ENCODE peak calls at places on chromosomes 5 and 9, in eight cellular contexts. One of them, this sample, is unnamed.

GRCh38 chr9:126697350-126697749 is 83.6 kb downstream of the LMX1B start:
- DNase-seq in dermis microvascular lymphatic vessel endothelial cell: no peak
- DNase-seq in smooth muscle cell of the brain vasculature: no peak
- DNase-seq in iPS DF 6.9: no peak
- DNase-seq in pancreas: no peak
- DNase-seq in occipital lobe: no peak
- DNase-seq in fibroblast of gingiva: no peak
- DNase-seq in activated T-cell treated with anti-CD3 and anti-CD28 coated beads, Interleukin-2, amount 50 U/mL, for 72 hours: no peak
- DNase-seq in this sample: no peak

GRCh38 chr5:107864793-107865192 is 194.1 kb upstream of the EFNA5 start:
- DNase-seq in dermis microvascular lymphatic vessel endothelial cell: no peak
- DNase-seq in smooth muscle cell of the brain vasculature: no peak
- DNase-seq in iPS DF 6.9: no peak
- DNase-seq in pancreas: no peak
- DNase-seq in occipital lobe: no peak
- DNase-seq in fibroblast of gingiva: peak
- DNase-seq in activated T-cell treated with anti-CD3 and anti-CD28 coated beads, Interleukin-2, amount 50 U/mL, for 72 hours: no peak
- DNase-seq in this sample: no peak

GRCh38 chr9:121233906-121234901 is 32.5 kb upstream of the RAB14 start:
- DNase-seq in dermis microvascular lymphatic vessel endothelial cell: no peak
- DNase-seq in smooth muscle cell of the brain vasculature: no peak
- DNase-seq in iPS DF 6.9: no peak
- DNase-seq in pancreas: no peak
- DNase-seq in occipital lobe: no peak
- DNase-seq in fibroblast of gingiva: peak
- DNase-seq in activated T-cell treated with anti-CD3 and anti-CD28 coated beads, Interleukin-2, amount 50 U/mL, for 72 hours: no peak
- DNase-seq in this sample: no peak

GRCh38 chr9:99445377-99445891 is 223.4 kb downstream of the SEC61B start:
- DNase-seq in dermis microvascular lymphatic vessel endothelial cell: no peak
- DNase-seq in smooth muscle cell of the brain vasculature: no peak
- DNase-seq in iPS DF 6.9: no peak
- DNase-seq in pancreas: no peak
- DNase-seq in occipital lobe: peak
- DNase-seq in fibroblast of gingiva: peak
- DNase-seq in activated T-cell treated with anti-CD3 and anti-CD28 coated beads, Interleukin-2, amount 50 U/mL, for 72 hours: no peak
- DNase-seq in this sample: no peak

GRCh38 chr5:124871299-124871698 is 124.9 kb upstream of the ZNF608 start:
- DNase-seq in dermis microvascular lymphatic vessel endothelial cell: no peak
- DNase-seq in smooth muscle cell of the brain vasculature: no peak
- DNase-seq in iPS DF 6.9: no peak
- DNase-seq in pancreas: no peak
- DNase-seq in occipital lobe: no peak
- DNase-seq in fibroblast of gingiva: peak
- DNase-seq in activated T-cell treated with anti-CD3 and anti-CD28 coated beads, Interleukin-2, amount 50 U/mL, for 72 hours: no peak
- DNase-seq in this sample: no peak

GRCh38 chr9:34240021-34240420 is 61.2 kb downstream of the UBAP1 start:
- DNase-seq in dermis microvascular lymphatic vessel endothelial cell: no peak
- DNase-seq in smooth muscle cell of the brain vasculature: no peak
- DNase-seq in iPS DF 6.9: no peak
- DNase-seq in pancreas: no peak
- DNase-seq in occipital lobe: no peak
- DNase-seq in fibroblast of gingiva: no peak
- DNase-seq in activated T-cell treated with anti-CD3 and anti-CD28 coated beads, Interleukin-2, amount 50 U/mL, for 72 hours: no peak
- DNase-seq in this sample: no peak

GRCh38 chr5:91176288-91177016 is 206.7 kb downstream of the ARRDC3 start:
- DNase-seq in dermis microvascular lymphatic vessel endothelial cell: no peak
- DNase-seq in smooth muscle cell of the brain vasculature: no peak
- DNase-seq in iPS DF 6.9: no peak
- DNase-seq in pancreas: no peak
- DNase-seq in occipital lobe: no peak
- DNase-seq in fibroblast of gingiva: no peak
- DNase-seq in activated T-cell treated with anti-CD3 and anti-CD28 coated beads, Interleukin-2, amount 50 U/mL, for 72 hours: no peak
- DNase-seq in this sample: no peak

GRCh38 chr9:112166176-112167140 is 8.6 kb downstream of the SUSD1 start:
- DNase-seq in dermis microvascular lymphatic vessel endothelial cell: no peak
- DNase-seq in smooth muscle cell of the brain vasculature: no peak
- DNase-seq in iPS DF 6.9: no peak
- DNase-seq in pancreas: no peak
- DNase-seq in occipital lobe: no peak
- DNase-seq in fibroblast of gingiva: peak
- DNase-seq in activated T-cell treated with anti-CD3 and anti-CD28 coated beads, Interleukin-2, amount 50 U/mL, for 72 hours: no peak
- DNase-seq in this sample: no peak

GRCh38 chr5:86909896-86910295 is 292.2 kb downstream of the COX7C start:
- DNase-seq in dermis microvascular lymphatic vessel endothelial cell: no peak
- DNase-seq in smooth muscle cell of the brain vasculature: no peak
- DNase-seq in iPS DF 6.9: no peak
- DNase-seq in pancreas: no peak
- DNase-seq in occipital lobe: no peak
- DNase-seq in fibroblast of gingiva: peak
- DNase-seq in activated T-cell treated with anti-CD3 and anti-CD28 coated beads, Interleukin-2, amount 50 U/mL, for 72 hours: no peak
- DNase-seq in this sample: no peak

GRCh38 chr5:140292212-140293040 is 10.5 kb downstream of the PFDN1 start:
- DNase-seq in dermis microvascular lymphatic vessel endothelial cell: no peak
- DNase-seq in smooth muscle cell of the brain vasculature: no peak
- DNase-seq in iPS DF 6.9: no peak
- DNase-seq in pancreas: no peak
- DNase-seq in occipital lobe: no peak
- DNase-seq in fibroblast of gingiva: no peak
- DNase-seq in activated T-cell treated with anti-CD3 and anti-CD28 coated beads, Interleukin-2, amount 50 U/mL, for 72 hours: no peak
- DNase-seq in this sample: no peak

GRCh38 chr5:157486861-157487260 is 26.8 kb downstream of the NIPAL4 start:
- DNase-seq in dermis microvascular lymphatic vessel endothelial cell: no peak
- DNase-seq in smooth muscle cell of the brain vasculature: no peak
- DNase-seq in iPS DF 6.9: no peak
- DNase-seq in pancreas: peak
- DNase-seq in occipital lobe: no peak
- DNase-seq in fibroblast of gingiva: no peak
- DNase-seq in activated T-cell treated with anti-CD3 and anti-CD28 coated beads, Interleukin-2, amount 50 U/mL, for 72 hours: no peak
- DNase-seq in this sample: no peak

GRCh38 chr9:134436926-134437325 is 110.7 kb downstream of the RXRA start:
- DNase-seq in dermis microvascular lymphatic vessel endothelial cell: no peak
- DNase-seq in smooth muscle cell of the brain vasculature: no peak
- DNase-seq in iPS DF 6.9: no peak
- DNase-seq in pancreas: no peak
- DNase-seq in occipital lobe: no peak
- DNase-seq in fibroblast of gingiva: no peak
- DNase-seq in activated T-cell treated with anti-CD3 and anti-CD28 coated beads, Interleukin-2, amount 50 U/mL, for 72 hours: no peak
- DNase-seq in this sample: no peak

GRCh38 chr5:66306844-66307315 is 162.8 kb downstream of the SREK1 start:
- DNase-seq in dermis microvascular lymphatic vessel endothelial cell: no peak
- DNase-seq in smooth muscle cell of the brain vasculature: no peak
- DNase-seq in iPS DF 6.9: no peak
- DNase-seq in pancreas: no peak
- DNase-seq in occipital lobe: no peak
- DNase-seq in fibroblast of gingiva: no peak
- DNase-seq in activated T-cell treated with anti-CD3 and anti-CD28 coated beads, Interleukin-2, amount 50 U/mL, for 72 hours: no peak
- DNase-seq in this sample: no peak

GRCh38 chr5:180021900-180022299 is 49.7 kb downstream of the RNF130 start:
- DNase-seq in dermis microvascular lymphatic vessel endothelial cell: no peak
- DNase-seq in smooth muscle cell of the brain vasculature: no peak
- DNase-seq in iPS DF 6.9: no peak
- DNase-seq in pancreas: no peak
- DNase-seq in occipital lobe: no peak
- DNase-seq in fibroblast of gingiva: no peak
- DNase-seq in activated T-cell treated with anti-CD3 and anti-CD28 coated beads, Interleukin-2, amount 50 U/mL, for 72 hours: no peak
- DNase-seq in this sample: no peak

GRCh38 chr5:122076669-122077450 is 1.2 kb downstream of the LOX start:
- DNase-seq in dermis microvascular lymphatic vessel endothelial cell: peak
- DNase-seq in smooth muscle cell of the brain vasculature: no peak
- DNase-seq in iPS DF 6.9: peak
- DNase-seq in pancreas: peak
- DNase-seq in occipital lobe: peak
- DNase-seq in fibroblast of gingiva: peak
- DNase-seq in activated T-cell treated with anti-CD3 and anti-CD28 coated beads, Interleukin-2, amount 50 U/mL, for 72 hours: peak
- DNase-seq in this sample: peak

GRCh38 chr5:87311400-87312279 is 44.0 kb downstream of the RASA1 start:
- DNase-seq in dermis microvascular lymphatic vessel endothelial cell: no peak
- DNase-seq in smooth muscle cell of the brain vasculature: no peak
- DNase-seq in iPS DF 6.9: no peak
- DNase-seq in pancreas: no peak
- DNase-seq in occipital lobe: no peak
- DNase-seq in fibroblast of gingiva: no peak
- DNase-seq in activated T-cell treated with anti-CD3 and anti-CD28 coated beads, Interleukin-2, amount 50 U/mL, for 72 hours: no peak
- DNase-seq in this sample: no peak

GRCh38 chr5:154729613-154730012 is 25.6 kb upstream of the LARP1 start:
- DNase-seq in dermis microvascular lymphatic vessel endothelial cell: no peak
- DNase-seq in smooth muscle cell of the brain vasculature: no peak
- DNase-seq in iPS DF 6.9: no peak
- DNase-seq in pancreas: peak
- DNase-seq in occipital lobe: no peak
- DNase-seq in fibroblast of gingiva: no peak
- DNase-seq in activated T-cell treated with anti-CD3 and anti-CD28 coated beads, Interleukin-2, amount 50 U/mL, for 72 hours: no peak
- DNase-seq in this sample: no peak

GRCh38 chr9:30935730-30936129 is 1448.7 kb upstream of the ACO1 start:
- DNase-seq in dermis microvascular lymphatic vessel endothelial cell: no peak
- DNase-seq in smooth muscle cell of the brain vasculature: no peak
- DNase-seq in iPS DF 6.9: no peak
- DNase-seq in pancreas: no peak
- DNase-seq in occipital lobe: no peak
- DNase-seq in fibroblast of gingiva: no peak
- DNase-seq in activated T-cell treated with anti-CD3 and anti-CD28 coated beads, Interleukin-2, amount 50 U/mL, for 72 hours: no peak
- DNase-seq in this sample: no peak

GRCh38 chr5:37841223-37841622 is 1.4 kb upstream of the GDNF start:
- DNase-seq in dermis microvascular lymphatic vessel endothelial cell: no peak
- DNase-seq in smooth muscle cell of the brain vasculature: no peak
- DNase-seq in iPS DF 6.9: no peak
- DNase-seq in pancreas: no peak
- DNase-seq in occipital lobe: no peak
- DNase-seq in fibroblast of gingiva: no peak
- DNase-seq in activated T-cell treated with anti-CD3 and anti-CD28 coated beads, Interleukin-2, amount 50 U/mL, for 72 hours: no peak
- DNase-seq in this sample: no peak

GRCh38 chr5:14675309-14675708 is 10.8 kb downstream of the OTULIN start:
- DNase-seq in dermis microvascular lymphatic vessel endothelial cell: no peak
- DNase-seq in smooth muscle cell of the brain vasculature: no peak
- DNase-seq in iPS DF 6.9: no peak
- DNase-seq in pancreas: no peak
- DNase-seq in occipital lobe: no peak
- DNase-seq in fibroblast of gingiva: no peak
- DNase-seq in activated T-cell treated with anti-CD3 and anti-CD28 coated beads, Interleukin-2, amount 50 U/mL, for 72 hours: no peak
- DNase-seq in this sample: no peak

GRCh38 chr9:108934323-108934885 is at the start of gene ABITRAM:
- DNase-seq in dermis microvascular lymphatic vessel endothelial cell: peak
- DNase-seq in smooth muscle cell of the brain vasculature: no peak
- DNase-seq in iPS DF 6.9: peak
- DNase-seq in pancreas: peak
- DNase-seq in occipital lobe: peak
- DNase-seq in fibroblast of gingiva: peak
- DNase-seq in activated T-cell treated with anti-CD3 and anti-CD28 coated beads, Interleukin-2, amount 50 U/mL, for 72 hours: peak
- DNase-seq in this sample: peak

GRCh38 chr9:115615821-115616665 is 498.1 kb upstream of the TNC start:
- DNase-seq in dermis microvascular lymphatic vessel endothelial cell: no peak
- DNase-seq in smooth muscle cell of the brain vasculature: no peak
- DNase-seq in iPS DF 6.9: no peak
- DNase-seq in pancreas: no peak
- DNase-seq in occipital lobe: no peak
- DNase-seq in fibroblast of gingiva: peak
- DNase-seq in activated T-cell treated with anti-CD3 and anti-CD28 coated beads, Interleukin-2, amount 50 U/mL, for 72 hours: no peak
- DNase-seq in this sample: no peak

GRCh38 chr5:60540855-60541805 is 158.8 kb downstream of the DEPDC1B start:
- DNase-seq in dermis microvascular lymphatic vessel endothelial cell: no peak
- DNase-seq in smooth muscle cell of the brain vasculature: peak
- DNase-seq in iPS DF 6.9: no peak
- DNase-seq in pancreas: no peak
- DNase-seq in occipital lobe: no peak
- DNase-seq in fibroblast of gingiva: no peak
- DNase-seq in activated T-cell treated with anti-CD3 and anti-CD28 coated beads, Interleukin-2, amount 50 U/mL, for 72 hours: no peak
- DNase-seq in this sample: no peak

GRCh38 chr9:106874031-106874430 is 11.1 kb downstream of the ZNF462 start:
- DNase-seq in dermis microvascular lymphatic vessel endothelial cell: no peak
- DNase-seq in smooth muscle cell of the brain vasculature: no peak
- DNase-seq in iPS DF 6.9: no peak
- DNase-seq in pancreas: no peak
- DNase-seq in occipital lobe: no peak
- DNase-seq in fibroblast of gingiva: no peak
- DNase-seq in activated T-cell treated with anti-CD3 and anti-CD28 coated beads, Interleukin-2, amount 50 U/mL, for 72 hours: no peak
- DNase-seq in this sample: no peak

GRCh38 chr5:71587709-71588532 is 781 bp downstream of the MCCC2 start:
- DNase-seq in dermis microvascular lymphatic vessel endothelial cell: no peak
- DNase-seq in smooth muscle cell of the brain vasculature: no peak
- DNase-seq in iPS DF 6.9: no peak
- DNase-seq in pancreas: no peak
- DNase-seq in occipital lobe: no peak
- DNase-seq in fibroblast of gingiva: no peak
- DNase-seq in activated T-cell treated with anti-CD3 and anti-CD28 coated beads, Interleukin-2, amount 50 U/mL, for 72 hours: no peak
- DNase-seq in this sample: no peak

GRCh38 chr9:128383007-128383753 is 12.0 kb downstream of the URM1 start:
- DNase-seq in dermis microvascular lymphatic vessel endothelial cell: no peak
- DNase-seq in smooth muscle cell of the brain vasculature: no peak
- DNase-seq in iPS DF 6.9: no peak
- DNase-seq in pancreas: no peak
- DNase-seq in occipital lobe: peak
- DNase-seq in fibroblast of gingiva: no peak
- DNase-seq in activated T-cell treated with anti-CD3 and anti-CD28 coated beads, Interleukin-2, amount 50 U/mL, for 72 hours: no peak
- DNase-seq in this sample: peak

GRCh38 chr5:160367261-160367660 is 3.2 kb downstream of the C1QTNF2 start:
- DNase-seq in dermis microvascular lymphatic vessel endothelial cell: no peak
- DNase-seq in smooth muscle cell of the brain vasculature: no peak
- DNase-seq in iPS DF 6.9: no peak
- DNase-seq in pancreas: no peak
- DNase-seq in occipital lobe: no peak
- DNase-seq in fibroblast of gingiva: no peak
- DNase-seq in activated T-cell treated with anti-CD3 and anti-CD28 coated beads, Interleukin-2, amount 50 U/mL, for 72 hours: no peak
- DNase-seq in this sample: no peak

GRCh38 chr5:133994297-133994989 is 10.3 kb downstream of the VDAC1 start:
- DNase-seq in dermis microvascular lymphatic vessel endothelial cell: no peak
- DNase-seq in smooth muscle cell of the brain vasculature: no peak
- DNase-seq in iPS DF 6.9: no peak
- DNase-seq in pancreas: no peak
- DNase-seq in occipital lobe: no peak
- DNase-seq in fibroblast of gingiva: no peak
- DNase-seq in activated T-cell treated with anti-CD3 and anti-CD28 coated beads, Interleukin-2, amount 50 U/mL, for 72 hours: no peak
- DNase-seq in this sample: no peak

GRCh38 chr5:15522141-15522540 is 22.2 kb downstream of the FBXL7 start:
- DNase-seq in dermis microvascular lymphatic vessel endothelial cell: no peak
- DNase-seq in smooth muscle cell of the brain vasculature: no peak
- DNase-seq in iPS DF 6.9: no peak
- DNase-seq in pancreas: no peak
- DNase-seq in occipital lobe: no peak
- DNase-seq in fibroblast of gingiva: no peak
- DNase-seq in activated T-cell treated with anti-CD3 and anti-CD28 coated beads, Interleukin-2, amount 50 U/mL, for 72 hours: no peak
- DNase-seq in this sample: no peak

GRCh38 chr9:68895741-68896478 is 118.0 kb downstream of the PRKACG start:
- DNase-seq in dermis microvascular lymphatic vessel endothelial cell: no peak
- DNase-seq in smooth muscle cell of the brain vasculature: no peak
- DNase-seq in iPS DF 6.9: no peak
- DNase-seq in pancreas: no peak
- DNase-seq in occipital lobe: no peak
- DNase-seq in fibroblast of gingiva: no peak
- DNase-seq in activated T-cell treated with anti-CD3 and anti-CD28 coated beads, Interleukin-2, amount 50 U/mL, for 72 hours: no peak
- DNase-seq in this sample: no peak

GRCh38 chr9:69768716-69769115 is 8.9 kb upstream of the PTAR1 start:
- DNase-seq in dermis microvascular lymphatic vessel endothelial cell: no peak
- DNase-seq in smooth muscle cell of the brain vasculature: no peak
- DNase-seq in iPS DF 6.9: no peak
- DNase-seq in pancreas: no peak
- DNase-seq in occipital lobe: no peak
- DNase-seq in fibroblast of gingiva: peak
- DNase-seq in activated T-cell treated with anti-CD3 and anti-CD28 coated beads, Interleukin-2, amount 50 U/mL, for 72 hours: no peak
- DNase-seq in this sample: no peak

GRCh38 chr5:7802855-7803254 is 48.1 kb downstream of the CFAP90 start:
- DNase-seq in dermis microvascular lymphatic vessel endothelial cell: no peak
- DNase-seq in smooth muscle cell of the brain vasculature: no peak
- DNase-seq in iPS DF 6.9: no peak
- DNase-seq in pancreas: no peak
- DNase-seq in occipital lobe: no peak
- DNase-seq in fibroblast of gingiva: peak
- DNase-seq in activated T-cell treated with anti-CD3 and anti-CD28 coated beads, Interleukin-2, amount 50 U/mL, for 72 hours: no peak
- DNase-seq in this sample: no peak

GRCh38 chr9:123544007-123544827 is 188.2 kb downstream of the CRB2 start:
- DNase-seq in dermis microvascular lymphatic vessel endothelial cell: peak
- DNase-seq in smooth muscle cell of the brain vasculature: no peak
- DNase-seq in iPS DF 6.9: no peak
- DNase-seq in pancreas: no peak
- DNase-seq in occipital lobe: no peak
- DNase-seq in fibroblast of gingiva: peak
- DNase-seq in activated T-cell treated with anti-CD3 and anti-CD28 coated beads, Interleukin-2, amount 50 U/mL, for 72 hours: no peak
- DNase-seq in this sample: peak

GRCh38 chr9:68905129-68905528 is 108.8 kb downstream of the PRKACG start:
- DNase-seq in dermis microvascular lymphatic vessel endothelial cell: no peak
- DNase-seq in smooth muscle cell of the brain vasculature: no peak
- DNase-seq in iPS DF 6.9: no peak
- DNase-seq in pancreas: no peak
- DNase-seq in occipital lobe: no peak
- DNase-seq in fibroblast of gingiva: no peak
- DNase-seq in activated T-cell treated with anti-CD3 and anti-CD28 coated beads, Interleukin-2, amount 50 U/mL, for 72 hours: no peak
- DNase-seq in this sample: no peak